ENCODE peak calls at places on chromosomes 7 and 10, in four cellular contexts. O is lower lobe of right lung; Z is kidney epithelial cell; J is CD8-positive, alpha-beta memory T cell. H is an unnamed sample.

GRCh38 chr7:133601607-133602006 is 348.7 kb downstream of the EXOC4 start:
- DNase-seq in Z (no peak), J (no peak), O (no peak), H (no peak)

GRCh38 chr7:55964261-55964801 is at the start of gene NIPSNAP2:
- DNase-seq in Z (no peak), J (peak; percentile 54), O (peak; percentile 73), H (peak; percentile 41)

GRCh38 chr10:71323407-71323806 is 4.3 kb downstream of the SLC29A3 start:
- DNase-seq in J (no peak), O (no peak), Z (no peak), H (peak; percentile 47)

GRCh38 chr7:55274156-55274555 is 91.0 kb upstream of the LANCL2 start:
- DNase-seq in O (no peak), J (no peak), Z (no peak), H (no peak)

GRCh38 chr10:14601872-14602725 is 172.6 kb downstream of the FAM107B start:
- DNase-seq in Z (peak; percentile 82), O (peak; percentile 64), J (peak; percentile 50), H (peak; percentile 94)

GRCh38 chr10:72709041-72709440 is 17.1 kb downstream of the MCU start:
- DNase-seq in J (no peak), Z (no peak), O (no peak), H (no peak)

GRCh38 chr10:71771821-71772617 is 1.3 kb downstream of the VSIR start:
- DNase-seq in O (peak; percentile 63), J (peak; percentile 40), Z (no peak), H (peak; percentile 67)

GRCh38 chr7:102875700-102876192 is 37.1 kb upstream of the LRRC17 start:
- DNase-seq in Z (peak; percentile 100), O (no peak), J (no peak), H (peak; percentile 99)

GRCh38 chr10:106559442-106559841 is 605.1 kb downstream of the SORCS1 start:
- DNase-seq in J (no peak), Z (no peak), O (no peak), H (peak; percentile 17)

GRCh38 chr7:99623091-99623693 is 6.4 kb downstream of the ZSCAN25 start:
- DNase-seq in J (no peak), Z (no peak), O (no peak), H (no peak)

GRCh38 chr7:107687656-107688055 is 27.0 kb downstream of the SLC26A4 start:
- DNase-seq in Z (peak; percentile 10), O (no peak), J (no peak), H (no peak)

GRCh38 chr10:7045891-7046599 is 364.8 kb downstream of the SFMBT2 start:
- DNase-seq in J (no peak), Z (no peak), O (no peak), H (no peak)

GRCh38 chr10:15781381-15781960 is 61.7 kb upstream of the ITGA8 start:
- DNase-seq in Z (no peak), J (no peak), O (no peak), H (no peak)

GRCh38 chr7:123823898-123824753 is 20.8 kb upstream of the HYAL4 start:
- DNase-seq in Z (no peak), O (no peak), J (no peak), H (no peak)

GRCh38 chr7:158413962-158414961 is 173.4 kb downstream of the PTPRN2 start:
- DNase-seq in J (no peak), O (no peak), Z (no peak), H (no peak)

GRCh38 chr10:78194539-78195402 is 161.1 kb downstream of the RPS24 start:
- DNase-seq in O (no peak), J (no peak), Z (no peak), H (no peak)

GRCh38 chr10:102003541-102003940 is 52.4 kb downstream of the ARMH3 start:
- DNase-seq in O (no peak), J (no peak), Z (no peak), H (no peak)

GRCh38 chr10:70537398-70538194 is 59.0 kb downstream of the PALD1 start:
- DNase-seq in Z (no peak), O (no peak), J (no peak), H (no peak)

GRCh38 chr10:69181433-69181832 is 1.4 kb downstream of the SUPV3L1 start:
- DNase-seq in J (no peak), Z (no peak), O (no peak), H (no peak)

GRCh38 chr7:138170298-138170697 is 94.0 kb downstream of the AKR1D1 start:
- DNase-seq in Z (no peak), J (no peak), O (no peak), H (no peak)
- H3K4me3 ChIP-seq in Z (no peak overlapping the region), J (no peak overlapping the region), O (no peak overlapping the region), H (no peak overlapping the region)

DNA sequence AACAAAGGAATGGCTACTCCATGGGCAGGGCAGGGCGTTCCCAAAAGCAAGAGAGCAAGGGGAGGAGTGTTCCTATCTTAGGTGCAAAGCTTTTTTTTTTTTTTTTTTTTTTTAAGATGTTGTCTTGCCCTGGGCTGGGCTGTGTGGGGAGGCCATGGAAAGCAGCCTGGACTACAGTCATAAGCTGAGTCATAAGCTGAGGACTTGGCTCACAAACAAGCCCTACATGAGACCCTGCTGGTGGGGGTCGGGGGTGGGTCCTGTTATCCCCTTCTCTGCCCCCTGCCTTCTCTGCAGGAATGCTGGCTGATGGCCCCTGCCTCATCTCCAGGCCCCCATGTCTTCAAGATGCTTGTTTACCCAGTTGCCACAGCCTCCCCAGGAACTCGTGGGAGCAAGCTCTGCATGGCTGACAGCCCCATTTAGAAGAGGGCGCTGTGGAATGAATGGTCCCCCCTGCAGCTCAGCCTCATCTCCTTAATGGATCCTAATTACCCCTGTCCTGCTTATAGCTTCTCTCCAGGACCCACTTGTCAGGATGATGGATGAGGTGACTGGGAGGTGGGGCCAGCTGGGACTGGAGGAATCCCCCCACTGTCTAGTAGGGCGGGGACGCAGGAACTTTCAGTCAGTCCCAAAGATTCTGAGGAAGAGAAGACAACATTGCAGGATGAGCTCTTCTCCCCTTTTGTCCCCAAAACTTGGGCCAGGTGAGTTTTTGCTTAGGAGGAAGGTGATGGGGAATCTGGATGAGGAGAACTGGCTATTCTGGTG is 340.8 kb upstream of the PODXL start:
- DNase-seq in J (no peak), Z (peak; percentile 9), O (no peak), H (peak; percentile 11)
- H3K4me3 ChIP-seq in J (no peak overlapping the region), Z (no peak overlapping the region), O (no peak overlapping the region), H (no peak overlapping the region)

GRCh38 chr10:37831495-37832333 is 25.7 kb downstream of the ZNF248 start:
- DNase-seq in Z (no peak), O (no peak), J (no peak), H (no peak)
- H3K4me3 ChIP-seq in Z (no peak overlapping the region), O (no peak overlapping the region), J (peak overlapping the region; percentile 11), H (peak overlapping the region; percentile 53)

GRCh38 chr10:17650416-17650815 is 6.5 kb downstream of the STAM start:
- DNase-seq in Z (no peak), O (no peak), J (no peak), H (no peak)

GRCh38 chr10:17655009-17655408 is 11.1 kb downstream of the STAM start:
- DNase-seq in J (no peak), Z (no peak), O (no peak), H (no peak)

GRCh38 chr10:17649836-17650235 is 5.9 kb downstream of the STAM start:
- DNase-seq in J (no peak), Z (no peak), O (no peak), H (no peak)

GRCh38 chr10:17651891-17652290 is 7.9 kb downstream of the STAM start:
- DNase-seq in J (no peak), Z (no peak), O (no peak), H (no peak)

DNA sequence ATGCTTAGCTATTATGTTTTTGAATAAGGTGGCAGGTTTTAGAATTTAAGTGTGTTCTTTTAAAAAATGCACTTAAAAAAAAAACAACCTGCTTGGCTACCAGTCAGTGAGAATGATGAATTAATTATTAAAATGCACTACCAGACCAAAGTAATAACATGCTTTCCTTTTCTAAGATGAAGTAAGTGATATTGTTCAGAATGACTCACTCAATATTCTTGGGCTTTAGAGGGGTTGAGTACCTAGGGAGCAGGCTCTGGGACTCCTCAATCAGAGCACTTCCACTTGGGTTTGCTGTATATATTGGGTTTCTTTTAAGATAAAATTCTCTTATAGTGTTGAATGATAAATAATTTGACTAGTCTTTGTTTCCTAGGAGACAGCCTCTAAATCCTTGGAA is 8.6 kb downstream of the STAM start:
- DNase-seq in Z (no peak), J (no peak), O (no peak), H (no peak)
- H3K4me3 ChIP-seq in Z (no peak overlapping the region), J (no peak overlapping the region), O (no peak overlapping the region), H (no peak overlapping the region)

GRCh38 chr7:6576024-6576866 is 1.0 kb upstream of the ZDHHC4 start:
- DNase-seq in Z (no peak), O (no peak), J (no peak), H (no peak)

GRCh38 chr7:6578114-6579084 is 1.1 kb downstream of the ZDHHC4 start:
- DNase-seq in O (no peak), J (no peak), Z (no peak), H (peak; percentile 12)

GRCh38 chr7:6579446-6579845 is 2.2 kb downstream of the ZDHHC4 start:
- DNase-seq in O (no peak), J (no peak), Z (no peak), H (peak; percentile 26)

GRCh38 chr7:6575246-6576023 is 1.8 kb upstream of the ZDHHC4 start:
- DNase-seq in J (no peak), Z (no peak), O (no peak), H (no peak)

GRCh38 chr7:6577369-6578113 is at the start of gene ZDHHC4:
- DNase-seq in J (peak; percentile 83), Z (peak; percentile 62), O (peak; percentile 94), H (peak; percentile 89)
- H3K4me3 ChIP-seq in J (peak within 1 kb of the TSS; percentile 77), Z (peak within 1 kb of the TSS; percentile 86), O (peak within 1 kb of the TSS; percentile 76), H (peak within 1 kb of the TSS; percentile 73)

GRCh38 chr7:19111474-19112143 is 5.8 kb downstream of the TWIST1 start:
- DNase-seq in O (no peak), J (no peak), Z (no peak), H (no peak)
- H3K4me3 ChIP-seq in O (no peak overlapping the region), J (no peak overlapping the region), Z (no peak overlapping the region), H (peak overlapping the region; percentile 99)

GRCh38 chr10:96124230-96125141 is 5.6 kb upstream of the ZNF518A start:
- DNase-seq in J (no peak), O (peak; percentile 64), Z (no peak), H (peak; percentile 81)
- H3K4me3 ChIP-seq in J (no peak overlapping the region), O (peak overlapping the region; percentile 12), Z (peak overlapping the region; percentile 44), H (peak overlapping the region; percentile 36)

H was measured in mesenchymal stem cell.